ENCODE peak calls at places on chromosomes 11 and 22, in five cellular contexts. E is IMR-90; A is psoas muscle; J is H1; F is CD8-positive, alpha-beta T cell. B is an unnamed sample.

GRCh38 chr22:27331526-27332281 is 469.9 kb downstream of the MN1 start:
- DNase-seq in E (peak; percentile 27), A (peak; percentile 41), J (peak; percentile 73), F (no peak), B (no peak)

GRCh38 chr11:126567419-126567818 is 211.9 kb downstream of the ST3GAL4 start:
- DNase-seq in E (no peak), A (no peak), J (no peak), F (no peak), B (no peak)

GRCh38 chr11:7927635-7928034 is 3.4 kb downstream of the OR10A6 start:
- DNase-seq in E (peak; percentile 66), A (no peak), J (no peak), F (no peak), B (no peak)

GRCh38 chr11:133894956-133895549 is 49.7 kb upstream of the SPATA19 start:
- DNase-seq in E (no peak), A (no peak), J (peak; percentile 54), F (no peak), B (no peak)

GRCh38 chr22:40687706-40688105 is 8.4 kb downstream of the MCHR1 start:
- DNase-seq in E (no peak), A (no peak), J (no peak), F (no peak), B (no peak)

GRCh38 chr22:19805821-19806212 is 45.2 kb downstream of the TBX1 start:
- DNase-seq in E (no peak), A (no peak), J (no peak), F (no peak), B (no peak)

GRCh38 chr11:8033791-8034585 is 46.9 kb downstream of the EIF3F start:
- DNase-seq in E (no peak), A (no peak), J (peak; percentile 41), F (no peak), B (no peak)

GRCh38 chr11:45285289-45285828 is 782 bp downstream of the SYT13 start:
- DNase-seq in E (no peak), A (no peak), J (peak; percentile 60), F (no peak), B (no peak)

GRCh38 chr11:13294771-13295579 is 17.4 kb downstream of the BMAL1 start:
- DNase-seq in E (no peak), A (no peak), J (no peak), F (no peak), B (no peak)

GRCh38 chr11:87463486-87464102 is 425.9 kb downstream of the TMEM135 start:
- DNase-seq in E (peak; percentile 36), A (no peak), J (no peak), F (no peak), B (peak; percentile 27)

GRCh38 chr11:12167098-12167999 is 57.0 kb downstream of the MICAL2 start:
- DNase-seq in E (peak; percentile 97), A (no peak), J (no peak), F (no peak), B (no peak)

GRCh38 chr11:35040221-35040942 is 98.6 kb upstream of the CD44 start:
- DNase-seq in E (peak; percentile 69), A (no peak), J (no peak), F (peak; percentile 51), B (no peak)

GRCh38 chr11:129225190-129225589 is 33.1 kb upstream of the ARHGAP32 start:
- DNase-seq in E (peak; percentile 84), A (no peak), J (no peak), F (no peak), B (no peak)

GRCh38 chr11:96111308-96111707 is 187.4 kb upstream of the MTMR2 start:
- DNase-seq in E (no peak), A (no peak), J (no peak), F (no peak), B (no peak)

GRCh38 chr11:25734592-25735211 is 597.2 kb upstream of the ANO3 start:
- DNase-seq in E (peak; percentile 19), A (no peak), J (no peak), F (no peak), B (peak; percentile 29)

GRCh38 chr11:17905477-17905876 is 107.4 kb downstream of the SERGEF start:
- DNase-seq in E (no peak), A (no peak), J (no peak), F (no peak), B (no peak)

GRCh38 chr11:78809931-78810481 is 235.3 kb upstream of the NARS2 start:
- DNase-seq in E (peak; percentile 91), A (no peak), J (no peak), F (no peak), B (no peak)

GRCh38 chr22:35467788-35468187 is 67.8 kb downstream of the MCM5 start:
- DNase-seq in E (peak; percentile 47), A (peak; percentile 76), J (no peak), F (no peak), B (peak; percentile 29)

GRCh38 chr11:34627197-34627596 is 6.3 kb downstream of the EHF start:
- DNase-seq in E (no peak), A (no peak), J (no peak), F (no peak), B (no peak)

GRCh38 chr11:130180896-130181294 is 21.3 kb downstream of the ST14 start:
- DNase-seq in E (no peak), A (no peak), J (no peak), F (no peak), B (no peak)

GRCh38 chr22:29641052-29641780 is 37.8 kb downstream of the NF2 start:
- DNase-seq in E (peak; percentile 27), A (no peak), J (no peak), F (no peak), B (no peak)

GRCh38 chr11:13889566-13890214 is 72.8 kb upstream of the SPON1 start:
- DNase-seq in E (no peak), A (no peak), J (no peak), F (no peak), B (no peak)

GRCh38 chr22:30773919-30774318 is 79.2 kb downstream of the OSBP2 start:
- DNase-seq in E (no peak), A (no peak), J (no peak), F (no peak), B (no peak)

GRCh38 chr11:48341466-48341865 is 16.7 kb downstream of the OR4C3 start:
- DNase-seq in E (no peak), A (no peak), J (no peak), F (no peak), B (no peak)

GRCh38 chr11:13183094-13183825 is 94.3 kb upstream of the BMAL1 start:
- DNase-seq in E (peak; percentile 54), A (no peak), J (no peak), F (no peak), B (no peak)

GRCh38 chr11:108530426-108530825 is 32.2 kb upstream of the POGLUT3 start:
- DNase-seq in E (no peak), A (no peak), J (no peak), F (no peak), B (no peak)

GRCh38 chr11:130786987-130787688 is 129.1 kb downstream of the SNX19 start:
- DNase-seq in E (peak; percentile 46), A (no peak), J (no peak), F (no peak), B (no peak)

GRCh38 chr11:92528051-92528450 is 303.4 kb downstream of the FAT3 start:
- DNase-seq in E (peak; percentile 46), A (no peak), J (no peak), F (no peak), B (no peak)

GRCh38 chr22:27775087-27775697 is 26.4 kb downstream of the MN1 start:
- DNase-seq in E (peak; percentile 7), A (peak; percentile 49), J (no peak), F (no peak), B (no peak)

GRCh38 chr22:42732071-42732470 is 11.4 kb upstream of the A4GALT start:
- DNase-seq in E (no peak), A (no peak), J (no peak), F (no peak), B (no peak)
- H3K36me3 ChIP-seq in E (no peaks in the 10 kb centered on the region), A (no peaks in the 10 kb centered on the region), J (no peaks in the 10 kb centered on the region), F (no peaks in the 10 kb centered on the region), B (no peaks in the 10 kb centered on the region)

DNA sequence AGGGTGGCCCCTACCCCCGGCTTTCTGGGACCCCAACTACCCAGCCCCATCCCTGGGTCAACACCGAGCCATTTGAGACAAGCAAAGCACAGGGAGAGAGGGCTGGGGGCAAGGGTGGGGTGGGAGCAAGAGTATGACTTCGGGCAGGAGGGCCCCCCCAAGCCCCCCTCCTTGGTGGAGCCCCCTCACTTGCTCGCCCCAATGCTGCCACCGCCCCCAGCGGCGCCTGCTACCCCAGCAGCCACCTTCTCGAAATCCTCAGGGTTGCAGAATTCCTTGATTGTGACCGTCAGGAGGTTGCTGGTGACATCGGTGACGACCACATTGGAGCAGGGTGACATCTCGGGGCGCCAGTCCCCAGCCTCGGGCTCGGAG is 6.0 kb downstream of the CBX6 start:
- DNase-seq in E (no peak), A (no peak), J (no peak), F (no peak), B (no peak)
- H3K36me3 ChIP-seq in E (peaks cover 28% of the 10 kb centered on the region), A (peaks cover 37% of the 10 kb centered on the region), J (no peaks in the 10 kb centered on the region), F (peaks cover 2% of the 10 kb centered on the region), B (peaks cover 53% of the 10 kb centered on the region)

DNA sequence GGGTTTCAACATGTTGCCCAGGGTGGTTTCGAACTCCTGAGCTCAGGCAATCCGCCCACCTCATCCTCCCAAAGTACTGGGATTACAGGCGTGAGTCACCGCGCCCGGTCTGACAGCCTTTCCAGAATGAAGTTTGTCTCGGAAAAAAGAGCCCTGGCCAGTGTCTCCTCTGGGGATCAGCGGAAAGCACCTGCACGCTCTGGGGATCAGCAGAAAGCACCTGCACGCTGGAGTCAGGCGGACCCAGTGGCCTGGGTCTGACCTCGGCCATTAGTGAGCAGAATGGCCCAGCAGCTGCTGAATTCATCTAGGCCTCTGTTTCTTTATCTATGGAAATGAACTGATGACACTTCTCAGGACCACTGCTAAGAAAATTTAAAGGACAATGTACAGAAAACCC is 10.5 kb upstream of the TESMIN start:
- DNase-seq in E (no peak), A (no peak), J (no peak), F (no peak), B (no peak)
- H3K36me3 ChIP-seq in E (peaks cover 45% of the 10 kb centered on the region), A (peaks cover 87% of the 10 kb centered on the region), J (no peaks in the 10 kb centered on the region), F (peaks cover 31% of the 10 kb centered on the region), B (no peaks in the 10 kb centered on the region)

GRCh38 chr11:65586247-65586630 is 9.4 kb downstream of the KCNK7 start:
- DNase-seq in E (no peak), A (no peak), J (no peak), F (no peak), B (no peak)

GRCh38 chr11:65586676-65587075 is 8.9 kb downstream of the KCNK7 start:
- DNase-seq in E (no peak), A (no peak), J (no peak), F (no peak), B (peak; percentile 78)

GRCh38 chr11:65590240-65590738 is 5.3 kb downstream of the KCNK7 start:
- DNase-seq in E (peak; percentile 62), A (no peak), J (no peak), F (no peak), B (no peak)

GRCh38 chr11:65589444-65590239 is 6.0 kb downstream of the KCNK7 start:
- DNase-seq in E (no peak), A (no peak), J (no peak), F (no peak), B (no peak)

GRCh38 chr11:65588199-65589054 is 7.2 kb downstream of the KCNK7 start:
- DNase-seq in E (peak; percentile 32), A (peak; percentile 75), J (no peak), F (peak; percentile 62), B (no peak)
- H3K36me3 ChIP-seq in E (peaks cover 41% of the 10 kb centered on the region), A (peaks cover 76% of the 10 kb centered on the region), J (no peaks in the 10 kb centered on the region), F (peaks cover 7% of the 10 kb centered on the region), B (no peaks in the 10 kb centered on the region)

GRCh38 chr11:66880484-66881211 is 23.8 kb downstream of the LRFN4 start:
- DNase-seq in E (peak; percentile 22), A (no peak), J (no peak), F (no peak), B (no peak)
- H3K36me3 ChIP-seq in E (no peaks in the 10 kb centered on the region), A (no peaks in the 10 kb centered on the region), J (no peaks in the 10 kb centered on the region), F (no peaks in the 10 kb centered on the region), B (no peaks in the 10 kb centered on the region)

GRCh38 chr11:72634016-72634415 is 40.2 kb downstream of the PDE2A start:
- DNase-seq in E (no peak), A (no peak), J (no peak), F (no peak), B (no peak)
- H3K36me3 ChIP-seq in E (no peaks in the 10 kb centered on the region), A (no peaks in the 10 kb centered on the region), J (no peaks in the 10 kb centered on the region), F (no peaks in the 10 kb centered on the region), B (no peaks in the 10 kb centered on the region)

B was measured in neuronal stem cell.